ENCODE peak calls at places on chromosomes 7 and 10, in seven cellular contexts. B, U, M, X, C, J and F are unnamed samples.
A peak's percentile ranks its signal among the peaks of the same experiment; 100 is the strongest.

GRCh38 chr10:86034710-86035109 is 331.9 kb downstream of the GRID1 start:
- DNase-seq in M (no peak), U (no peak), C (no peak), J (no peak), X (no peak), B (no peak), F (no peak)

GRCh38 chr7:102875700-102876192 is 37.1 kb upstream of the LRRC17 start:
- DNase-seq in B (peak; percentile 97), U (peak; percentile 6), X (peak; percentile 54), J (peak; percentile 33), M (no peak), C (peak; percentile 81), F (no peak)

GRCh38 chr7:140521426-140521825 is 42.1 kb upstream of the MKRN1 start:
- DNase-seq in U (no peak), C (no peak), X (no peak), M (no peak), B (no peak), J (no peak), F (no peak)

GRCh38 chr7:97851725-97852124 is 20.5 kb downstream of the ASNS start:
- DNase-seq in X (no peak), U (no peak), M (no peak), J (no peak), B (peak; percentile 42), C (no peak), F (no peak)

GRCh38 chr7:92608380-92609322 is 18.5 kb upstream of the FAM133B start:
- DNase-seq in B (no peak), U (no peak), J (no peak), M (peak; percentile 73), C (peak; percentile 74), X (peak; percentile 54), F (no peak)

GRCh38 chr7:45574521-45575500 is 643 bp downstream of the ADCY1 start:
- DNase-seq in M (peak; percentile 88), C (peak; percentile 87), J (no peak), B (no peak), X (no peak), U (no peak), F (no peak)

GRCh38 chr10:131022369-131022768 is 289.2 kb downstream of the TCERG1L start:
- DNase-seq in U (no peak), J (no peak), X (no peak), C (no peak), B (no peak), M (no peak), F (no peak)

GRCh38 chr10:119335671-119336353 is 128.4 kb downstream of the GRK5 start:
- DNase-seq in M (peak; percentile 55), C (no peak), B (no peak), X (no peak), U (no peak), J (no peak), F (no peak)

GRCh38 chr10:44761076-44761475 is 150.1 kb upstream of the TMEM72 start:
- DNase-seq in X (no peak), B (no peak), J (no peak), C (no peak), U (no peak), M (no peak), F (no peak)

GRCh38 chr7:132825932-132826480 is 249.7 kb upstream of the PLXNA4 start:
- DNase-seq in B (no peak), M (no peak), X (no peak), U (no peak), C (no peak), J (no peak), F (no peak)

GRCh38 chr7:101550641-101551531 is 78.2 kb downstream of the MYL10 start:
- DNase-seq in J (no peak), U (no peak), M (peak; percentile 73), C (no peak), X (no peak), B (no peak), F (no peak)

GRCh38 chr10:10432306-10433035 is 585.2 kb upstream of the CELF2 start:
- DNase-seq in B (no peak), J (no peak), X (no peak), C (no peak), M (no peak), U (no peak), F (no peak)

GRCh38 chr10:11018830-11019692 is 1.4 kb downstream of the CELF2 start:
- DNase-seq in C (no peak), X (no peak), J (no peak), M (no peak), U (no peak), B (no peak), F (no peak)

GRCh38 chr10:25075825-25076224 is 59.4 kb downstream of the THNSL1 start:
- DNase-seq in B (no peak), X (no peak), J (no peak), M (no peak), C (no peak), U (no peak), F (no peak)

GRCh38 chr7:78463039-78463438 is 664.5 kb downstream of the PHTF2 start:
- DNase-seq in X (no peak), U (no peak), J (no peak), M (no peak), C (no peak), B (no peak), F (no peak)

GRCh38 chr7:46478046-46478445 is 557.0 kb upstream of the IGFBP3 start:
- DNase-seq in X (no peak), U (no peak), B (peak; percentile 36), J (no peak), M (no peak), C (no peak), F (no peak)

GRCh38 chr10:58615237-58615935 is 102.7 kb downstream of the BICC1 start:
- DNase-seq in M (no peak), J (no peak), X (no peak), C (no peak), U (no peak), B (no peak), F (no peak)

GRCh38 chr7:7870590-7870989 is 98.0 kb upstream of the GLCCI1 start:
- DNase-seq in B (no peak), M (no peak), U (no peak), X (no peak), C (no peak), J (no peak), F (no peak)

GRCh38 chr7:151570366-151570915 is 50.7 kb upstream of the RHEB start:
- DNase-seq in J (no peak), M (no peak), X (no peak), U (no peak), B (no peak), C (no peak), F (no peak)

GRCh38 chr10:26217396-26218105 is 977 bp downstream of the GAD2 start:
- DNase-seq in U (no peak), M (no peak), X (no peak), J (no peak), B (no peak), C (peak; percentile 6), F (no peak)

GRCh38 chr7:116177009-116177408 is 33.3 kb upstream of the TES start:
- DNase-seq in X (no peak), J (no peak), B (no peak), C (no peak), M (no peak), U (no peak), F (no peak)

GRCh38 chr10:71579668-71580067 is 139.9 kb downstream of the C10orf105 start:
- DNase-seq in C (no peak), U (no peak), X (no peak), M (no peak), B (no peak), J (no peak), F (no peak)

GRCh38 chr7:134552105-134552504 is 3.2 kb downstream of the AKR1B15 start:
- DNase-seq in M (peak; percentile 29), B (no peak), X (no peak), J (no peak), U (no peak), C (peak; percentile 34), F (no peak)

GRCh38 chr10:59595584-59595983 is 114.1 kb downstream of the SLC16A9 start:
- DNase-seq in X (no peak), U (no peak), J (no peak), B (no peak), M (no peak), C (no peak), F (no peak)

GRCh38 chr7:2278026-2278425 is 36.0 kb downstream of the NUDT1 start:
- DNase-seq in J (no peak), M (no peak), B (no peak), X (no peak), C (no peak), U (no peak), F (no peak)

GRCh38 chr7:93949468-93949867 is 27.9 kb downstream of the GNG11 start:
- DNase-seq in J (no peak), C (peak; percentile 9), B (peak; percentile 75), M (no peak), U (no peak), X (no peak), F (no peak)

GRCh38 chr7:113404245-113404644 is 285.9 kb upstream of the SMIM30 start:
- DNase-seq in X (no peak), M (peak; percentile 38), C (no peak), U (no peak), B (no peak), J (no peak), F (no peak)

GRCh38 chr7:157004050-157004838 is 6.2 kb downstream of the MNX1 start:
- DNase-seq in C (no peak), M (peak; percentile 65), B (no peak), X (no peak), J (no peak), U (no peak), F (no peak)